ENCODE peak calls at places on chromosomes 5 and 9, in six cellular contexts. T, O, S, D, J and W are unnamed samples.

GRCh38 chr9:130607640-130608420 is 28.5 kb downstream of the FUBP3 start:
- DNase-seq in S (no peak), J (no peak), T (no peak), D (no peak), O (no peak), W (no peak)

GRCh38 chr9:134558124-134558805 is 83.3 kb upstream of the COL5A1 start:
- DNase-seq in J (no peak), O (no peak), D (no peak), S (no peak), T (no peak), W (no peak)

GRCh38 chr5:87589587-87589986 is 176.9 kb upstream of the CCNH start:
- DNase-seq in S (no peak), D (no peak), J (no peak), T (no peak), O (no peak), W (no peak)

GRCh38 chr9:117687532-117687931 is 16.7 kb upstream of the TLR4 start:
- DNase-seq in O (no peak), T (no peak), J (no peak), S (no peak), D (no peak), W (no peak)

GRCh38 chr5:139422307-139422893 is 16.9 kb downstream of the DNAJC18 start:
- DNase-seq in T (peak; percentile 74), S (no peak), D (peak; percentile 66), O (peak; percentile 48), J (peak; percentile 82), W (peak; percentile 63)

GRCh38 chr5:39356263-39356662 is 8.0 kb downstream of the C9 start:
- DNase-seq in T (no peak), D (no peak), O (no peak), J (no peak), S (no peak), W (no peak)

GRCh38 chr5:32136342-32136741 is 37.8 kb downstream of the GOLPH3 start:
- DNase-seq in O (no peak), J (no peak), S (no peak), D (peak; percentile 19), T (no peak), W (no peak)

GRCh38 chr5:73768-74502 is 18.0 kb upstream of the PLEKHG4B start:
- DNase-seq in J (no peak), T (no peak), D (no peak), S (no peak), O (no peak), W (no peak)

GRCh38 chr5:142845402-142845901 is 75.3 kb downstream of the ARHGAP26 start:
- DNase-seq in D (no peak), T (peak; percentile 45), O (no peak), S (no peak), J (no peak), W (no peak)

GRCh38 chr5:113170707-113171106 is 194.1 kb downstream of the DCP2 start:
- DNase-seq in S (no peak), O (no peak), T (no peak), J (no peak), D (no peak), W (no peak)

GRCh38 chr5:60744682-60745081 is 44.7 kb upstream of the DEPDC1B start:
- DNase-seq in J (no peak), T (no peak), O (no peak), S (no peak), D (no peak), W (no peak)

GRCh38 chr5:38831909-38832308 is 13.9 kb upstream of the OSMR start:
- DNase-seq in T (peak; percentile 40), S (no peak), O (no peak), J (peak; percentile 36), D (peak; percentile 14), W (peak; percentile 89)

GRCh38 chr5:97074859-97075489 is 67.4 kb downstream of the LIX1 start:
- DNase-seq in S (no peak), D (no peak), J (no peak), O (no peak), T (no peak), W (no peak)

GRCh38 chr5:147558826-147559225 is 49.0 kb upstream of the DPYSL3 start:
- DNase-seq in S (no peak), T (peak; percentile 66), J (peak; percentile 10), D (no peak), O (no peak), W (no peak)

GRCh38 chr5:95390812-95391492 is at the start of gene FAM81B:
- DNase-seq in O (no peak), J (no peak), D (no peak), S (no peak), T (no peak), W (no peak)

GRCh38 chr5:95393279-95393678 is 2.1 kb downstream of the FAM81B start:
- DNase-seq in T (no peak), J (no peak), O (no peak), S (no peak), D (no peak), W (no peak)

DNA sequence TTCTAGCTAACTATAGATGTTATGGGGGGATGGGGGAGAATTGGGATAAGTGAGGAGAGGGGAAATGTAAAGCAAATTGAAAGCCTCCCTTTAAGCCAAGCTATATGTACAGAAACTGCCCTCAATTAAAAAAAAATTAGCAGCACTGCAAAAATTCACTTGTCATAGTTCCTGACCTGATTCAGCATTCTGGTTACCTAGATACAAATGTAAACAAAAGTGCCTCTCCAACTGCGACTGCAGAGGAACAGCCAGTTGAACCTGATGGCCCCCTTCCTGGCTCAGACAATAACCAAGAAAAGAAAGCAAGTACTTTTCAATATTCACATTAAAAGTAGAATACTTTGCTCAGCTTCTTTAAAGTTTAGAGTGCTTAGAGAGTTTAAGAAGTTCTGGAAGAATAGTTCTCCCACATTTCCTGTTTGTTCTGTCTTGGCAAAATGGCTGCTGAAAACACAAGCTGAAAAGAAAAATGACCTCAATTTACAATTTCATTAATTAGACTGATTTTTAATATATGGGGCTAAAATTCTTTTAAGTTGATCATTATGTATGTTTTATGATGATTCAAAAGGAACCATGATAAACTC is 1.5 kb downstream of the FAM81B start:
- DNase-seq in D (peak; percentile 7), S (no peak), J (peak; percentile 14), T (no peak), O (no peak), W (no peak)
- TF ChIP-seq JUND in D (no peak), S (no peak), J (no peak), T (no peak), O (no peak), W (no peak)

GRCh38 chr9:138071731-138072130 is 194.1 kb downstream of the CACNA1B start:
- DNase-seq in S (no peak), D (no peak), T (peak; percentile 10), O (no peak), J (no peak), W (no peak)

GRCh38 chr9:138070815-138071214 is 193.2 kb downstream of the CACNA1B start:
- DNase-seq in D (no peak), J (no peak), S (no peak), O (no peak), T (peak; percentile 15), W (no peak)

GRCh38 chr9:138071292-138071691 is 193.7 kb downstream of the CACNA1B start:
- DNase-seq in O (no peak), T (peak; percentile 7), S (no peak), D (no peak), J (no peak), W (no peak)

GRCh38 chr9:138068601-138069035 is 191.0 kb downstream of the CACNA1B start:
- DNase-seq in O (no peak), S (no peak), J (no peak), D (no peak), T (peak; percentile 62), W (no peak)

GRCh38 chr9:138069731-138070456 is 192.3 kb downstream of the CACNA1B start:
- DNase-seq in O (no peak), D (no peak), T (peak; percentile 27), J (no peak), S (no peak), W (peak; percentile 26)
- TF ChIP-seq JUND in O (no peak), D (no peak), T (no peak), J (no peak), S (no peak), W (no peak)

DNA sequence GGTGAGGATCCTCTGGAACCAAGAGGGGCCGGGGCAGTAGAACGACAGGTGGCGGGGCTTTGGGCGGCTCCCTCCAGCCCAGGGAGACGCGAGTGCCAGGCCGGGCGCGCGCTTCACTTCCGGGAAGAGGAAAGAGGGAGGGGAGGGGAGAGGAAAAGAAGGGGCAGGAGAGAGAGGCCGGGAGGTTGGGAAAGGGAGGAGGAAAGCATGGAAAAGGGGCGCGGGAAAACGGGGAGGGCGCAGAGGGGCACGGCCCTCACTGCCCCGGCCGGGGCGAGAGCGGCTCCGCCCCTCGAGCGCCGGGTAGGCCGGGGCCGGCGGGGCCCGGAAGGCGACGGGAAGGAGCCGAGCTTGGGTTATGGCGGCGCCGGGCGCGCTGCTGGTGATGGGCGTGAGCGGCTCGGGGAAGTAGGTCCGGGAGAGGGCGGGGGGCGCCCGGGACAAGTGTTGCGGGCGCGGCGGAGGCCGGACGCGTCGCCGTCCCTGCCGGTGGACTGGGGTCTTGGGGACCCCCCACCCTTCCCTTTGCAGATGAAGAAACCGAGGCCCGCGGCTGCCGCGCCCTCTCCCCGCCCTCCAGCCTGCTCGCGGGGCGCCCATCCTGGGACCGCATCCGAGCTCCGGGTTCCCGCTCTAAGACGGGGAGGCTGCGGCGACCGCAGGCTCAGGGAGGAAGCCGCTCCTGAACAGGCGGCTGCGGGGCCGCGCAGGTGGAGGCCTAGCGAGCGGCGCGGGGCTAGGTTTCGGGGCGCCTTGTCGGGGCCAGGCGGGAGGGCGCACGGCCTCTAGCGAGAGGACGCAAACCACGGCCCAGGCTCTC is at the start of gene IDNK:
- DNase-seq in J (peak; percentile 81), S (no peak), O (peak; percentile 10), D (peak; percentile 67), T (peak; percentile 89), W (peak; percentile 35)
- TF ChIP-seq JUND in J (no peak), S (no peak), O (no peak), D (no peak), T (no peak), W (no peak)

GRCh38 chr9:68502279-68502678 is 38.4 kb downstream of the TMEM252 start:
- DNase-seq in O (no peak), J (no peak), T (no peak), S (no peak), D (no peak), W (no peak)

GRCh38 chr9:68498816-68499215 is 41.9 kb downstream of the TMEM252 start:
- DNase-seq in O (no peak), T (no peak), S (no peak), D (no peak), J (no peak), W (no peak)

GRCh38 chr9:68497629-68498028 is 43.1 kb downstream of the TMEM252 start:
- DNase-seq in S (no peak), T (no peak), J (no peak), O (no peak), D (no peak), W (no peak)

GRCh38 chr9:68500457-68501158 is 40.1 kb downstream of the TMEM252 start:
- DNase-seq in S (no peak), J (no peak), O (no peak), D (peak; percentile 43), T (no peak), W (peak; percentile 88)

GRCh38 chr9:68501159-68501506 is 39.5 kb downstream of the TMEM252 start:
- DNase-seq in D (no peak), T (no peak), S (no peak), O (no peak), J (no peak), W (no peak)
- TF ChIP-seq JUND in D (no peak), T (no peak), S (no peak), O (no peak), J (no peak), W (no peak)

DNA sequence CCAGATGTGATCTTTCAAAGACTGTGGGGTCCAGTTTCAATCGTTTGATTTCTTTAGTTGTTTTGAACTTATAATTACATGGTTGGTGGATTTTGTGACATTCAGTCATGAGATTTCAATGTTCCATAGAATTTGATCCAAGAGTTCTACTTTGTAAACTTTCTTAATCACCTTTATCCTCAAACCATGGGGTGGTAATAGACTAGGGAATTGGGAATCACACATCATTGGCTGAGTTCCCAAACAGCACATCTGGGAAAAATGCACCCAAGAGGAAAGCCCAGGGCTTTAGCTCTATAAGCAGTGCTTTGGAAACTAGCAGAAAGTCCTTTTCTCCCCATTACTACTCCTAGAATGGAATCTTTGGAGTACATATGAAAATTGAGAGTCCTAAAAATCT is 177.6 kb downstream of the NNT start:
- DNase-seq in S (no peak), J (no peak), O (no peak), T (no peak), D (no peak), W (no peak)
- TF ChIP-seq JUND in S (no peak), J (no peak), O (no peak), T (no peak), D (no peak), W (no peak)